ENCODE peak calls at places on chromosomes 13 and 19, in ten cellular contexts. U, H, B, A, Q, G, P, O, S and M are unnamed samples.

GRCh38 chr13:42532561-42533335 is 41.2 kb upstream of the TNFSF11 start:
- DNase-seq in Q (no peak), S (no peak), P (no peak), U (no peak), G (no peak), B (no peak), O (no peak), A (no peak), H (no peak), M (no peak)

GRCh38 chr19:18780631-18781030 is 10.5 kb downstream of the COMP start:
- DNase-seq in B (no peak), A (no peak), Q (no peak), U (peak; percentile 76), H (no peak), O (no peak), S (no peak), G (no peak), P (no peak), M (no peak)

GRCh38 chr13:37069597-37070103 is 10.2 kb upstream of the SUPT20H start:
- DNase-seq in O (no peak), P (no peak), U (no peak), B (no peak), S (no peak), Q (no peak), H (no peak), G (no peak), A (no peak), M (no peak)

GRCh38 chr13:103883152-103883551 is 816.9 kb upstream of the SLC10A2 start:
- DNase-seq in A (peak; percentile 80), H (peak; percentile 65), G (peak; percentile 67), Q (peak; percentile 89), U (peak; percentile 90), P (peak; percentile 82), O (peak; percentile 66), S (peak; percentile 79), B (peak; percentile 75), M (peak; percentile 76)

GRCh38 chr19:51460164-51460992 is 2.1 kb upstream of the SIGLEC8 start:
- DNase-seq in A (no peak), Q (no peak), H (no peak), G (no peak), O (no peak), P (peak; percentile 32), B (no peak), U (peak; percentile 66), S (peak; percentile 33), M (peak; percentile 7)

GRCh38 chr13:44936246-44936645 is 53.0 kb downstream of the NUFIP1 start:
- DNase-seq in S (no peak), U (no peak), Q (no peak), B (no peak), O (no peak), H (no peak), P (no peak), A (no peak), G (no peak), M (no peak)

GRCh38 chr13:77375554-77375953 is 48.7 kb upstream of the MYCBP2 start:
- DNase-seq in A (no peak), P (no peak), U (no peak), H (no peak), S (no peak), B (no peak), Q (no peak), G (no peak), O (no peak), M (no peak)

GRCh38 chr19:1624458-1624857 is 19.2 kb upstream of the UQCR11 start:
- DNase-seq in S (peak; percentile 64), B (peak; percentile 39), A (peak; percentile 54), Q (no peak), G (peak; percentile 20), H (no peak), U (peak; percentile 94), P (peak; percentile 78), O (no peak), M (peak; percentile 92)

GRCh38 chr13:43185206-43185605 is 161.8 kb downstream of the DNAJC15 start:
- DNase-seq in Q (no peak), O (no peak), U (no peak), S (no peak), B (no peak), G (no peak), H (no peak), A (no peak), P (no peak), M (peak; percentile 68)

GRCh38 chr13:97397267-97397666 is 36.7 kb upstream of the RAP2A start:
- DNase-seq in H (no peak), O (no peak), A (no peak), G (no peak), Q (no peak), U (no peak), S (no peak), P (no peak), B (no peak), M (no peak)

GRCh38 chr19:1206733-1207301 is 1.2 kb downstream of the STK11 start:
- DNase-seq in H (no peak), A (no peak), Q (no peak), P (no peak), O (no peak), U (peak; percentile 65), S (peak; percentile 40), B (no peak), G (no peak), M (no peak)

GRCh38 chr19:2385053-2385721 is 25.1 kb downstream of the TMPRSS9 start:
- DNase-seq in P (no peak), Q (peak; percentile 85), S (peak; percentile 84), B (no peak), U (peak; percentile 93), H (peak; percentile 43), A (no peak), O (peak; percentile 96), G (no peak), M (peak; percentile 83)

GRCh38 chr13:34750078-34750703 is 191.9 kb upstream of the NBEA start:
- DNase-seq in Q (no peak), O (no peak), H (peak; percentile 33), P (no peak), S (no peak), A (no peak), G (no peak), U (peak; percentile 83), B (no peak), M (no peak)

GRCh38 chr19:48674216-48674809 is 1.5 kb upstream of the NTN5 start:
- DNase-seq in S (no peak), H (no peak), Q (no peak), U (peak; percentile 75), P (no peak), B (no peak), A (no peak), O (no peak), G (no peak), M (no peak)

GRCh38 chr13:23952796-23953195 is 55.5 kb upstream of the C1QTNF9B start:
- DNase-seq in S (no peak), Q (no peak), A (no peak), G (no peak), B (no peak), P (no peak), U (no peak), H (no peak), O (no peak), M (no peak)

GRCh38 chr19:39413903-39414608 is 1.6 kb downstream of the PLEKHG2 start:
- DNase-seq in S (peak; percentile 77), P (peak; percentile 81), Q (no peak), G (no peak), B (no peak), A (no peak), H (no peak), U (peak; percentile 80), O (no peak), M (no peak)

GRCh38 chr19:5268801-5269200 is 71.8 kb downstream of the PTPRS start:
- DNase-seq in H (no peak), O (peak; percentile 15), Q (no peak), P (no peak), A (no peak), B (no peak), U (no peak), S (no peak), G (no peak), M (no peak)
- H3K27ac ChIP-seq in H (no peak overlapping the region), O (no peak overlapping the region), Q (no peak overlapping the region), P (no peak overlapping the region), A (no peak overlapping the region), B (no peak overlapping the region), U (peak overlapping the region; percentile 8), S (no peak overlapping the region), G (no peak overlapping the region), M (no peak overlapping the region)

DNA sequence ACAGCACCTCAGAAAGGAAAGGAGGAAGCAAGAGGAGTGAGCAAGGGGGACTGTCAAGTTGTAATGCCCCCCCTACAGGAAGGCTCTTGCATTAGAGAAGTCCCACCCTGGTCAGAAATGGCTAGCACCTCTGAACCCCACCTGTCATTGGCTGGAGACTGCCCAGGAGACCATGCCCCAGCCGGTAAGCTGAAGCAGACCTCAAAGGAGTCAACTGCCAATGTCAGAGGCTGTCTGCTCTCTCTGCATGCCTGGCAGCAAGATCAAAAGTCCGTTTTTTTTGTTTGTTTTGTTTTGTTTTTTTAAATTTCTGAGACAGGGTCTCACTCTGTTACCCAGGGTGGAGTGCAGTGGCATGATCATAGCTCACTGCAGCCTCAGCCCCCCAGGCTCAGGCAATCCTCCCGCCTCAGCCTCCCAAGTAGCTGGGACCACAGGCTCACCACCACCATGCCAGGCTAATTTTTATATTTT is 8.1 kb upstream of the BCL3 start:
- DNase-seq in B (no peak), A (no peak), G (no peak), Q (no peak), U (peak; percentile 63), O (no peak), S (peak; percentile 88), H (no peak), P (no peak), M (no peak)
- H3K27ac ChIP-seq in B (peak overlapping the region; percentile 79), A (no peak overlapping the region), G (no peak overlapping the region), Q (peak overlapping the region; percentile 97), U (no peak overlapping the region), O (peak overlapping the region; percentile 98), S (peak overlapping the region; percentile 92), H (no peak overlapping the region), P (peak overlapping the region; percentile 98), M (no peak overlapping the region)

DNA sequence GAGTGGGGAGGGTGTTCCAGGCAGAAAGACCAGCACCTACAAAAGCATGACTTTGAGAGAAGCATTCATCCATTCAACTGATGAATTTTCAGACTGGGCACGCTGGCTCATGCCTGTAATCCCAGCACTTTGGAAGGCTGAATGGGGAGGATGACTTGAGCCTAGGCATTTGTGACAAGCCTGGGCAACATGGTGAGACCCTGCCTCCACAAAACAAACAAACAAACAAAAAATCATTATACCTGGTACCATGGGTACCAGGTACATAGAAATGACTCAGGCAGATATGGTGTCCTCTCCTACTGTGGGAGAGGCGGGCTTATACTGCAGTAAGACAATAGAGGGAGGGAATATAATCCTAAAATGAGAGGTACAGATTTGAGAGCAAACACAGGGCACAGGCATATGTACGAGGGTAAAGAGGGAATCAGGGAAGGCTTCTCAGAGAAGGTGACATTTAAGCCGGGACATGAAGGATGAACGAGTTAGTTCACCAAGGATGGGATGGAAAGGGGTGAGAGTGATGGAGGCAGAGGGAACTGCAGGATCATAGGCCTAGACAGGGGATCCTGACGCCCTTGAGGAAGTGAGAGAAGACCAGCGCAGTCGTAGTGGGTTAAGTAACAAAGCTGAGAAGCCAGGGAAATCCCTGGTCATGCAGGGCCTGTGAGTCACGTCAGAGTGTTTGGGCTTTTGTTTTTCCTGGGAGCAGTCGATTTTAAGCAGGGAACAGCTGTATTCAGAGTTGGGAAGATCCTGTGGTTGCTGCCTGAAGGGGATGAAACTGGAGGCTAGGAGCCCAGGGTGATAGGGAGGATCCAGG is 2.9 kb downstream of the CYP2S1 start:
- DNase-seq in A (no peak), H (no peak), P (no peak), Q (peak; percentile 86), S (no peak), O (peak; percentile 34), B (no peak), G (no peak), U (no peak), M (no peak)
- H3K27ac ChIP-seq in A (no peak overlapping the region), H (no peak overlapping the region), P (no peak overlapping the region), Q (peak overlapping the region; percentile 80), S (peak overlapping the region; percentile 27), O (peak overlapping the region; percentile 34), B (no peak overlapping the region), G (no peak overlapping the region), U (no peak overlapping the region), M (no peak overlapping the region)

GRCh38 chr13:20044086-20044485 is 85.6 kb downstream of the ZMYM2 start:
- DNase-seq in A (no peak), O (no peak), P (no peak), Q (no peak), B (no peak), S (no peak), G (no peak), H (no peak), U (peak; percentile 44), M (no peak)
- H3K27ac ChIP-seq in A (no peak overlapping the region), O (peak overlapping the region; percentile 24), P (no peak overlapping the region), Q (no peak overlapping the region), B (no peak overlapping the region), S (no peak overlapping the region), G (no peak overlapping the region), H (no peak overlapping the region), U (no peak overlapping the region), M (no peak overlapping the region)